ENCODE peak calls at places on chromosomes 7 and 10, in eight cellular contexts. One of them, this sample, is unnamed.

GRCh38 chr7:77519672-77520071 is 17.4 kb upstream of the PTPN12 start:
- DNase-seq in body of pancreas: no peak
- DNase-seq in brain microvascular endothelial cell: no peak
- DNase-seq in MM.1S: no peak
- DNase-seq in bronchial epithelial cell: no peak
- DNase-seq in cardiac muscle cell: no peak
- DNase-seq in GM23248: no peak
- DNase-seq in OCI-LY7: no peak
- DNase-seq in this sample: no peak

GRCh38 chr7:30464231-30464660 is 14.3 kb downstream of the NOD1 start:
- DNase-seq in OCI-LY7: peak; percentile 32
- DNase-seq in body of pancreas: no peak
- DNase-seq in MM.1S: no peak
- DNase-seq in cardiac muscle cell: no peak
- DNase-seq in GM23248: peak; percentile 38
- DNase-seq in bronchial epithelial cell: no peak
- DNase-seq in brain microvascular endothelial cell: no peak
- DNase-seq in this sample: peak; percentile 51

GRCh38 chr7:101179780-101180755 is at the start of gene NAT16:
- DNase-seq in OCI-LY7: no peak
- DNase-seq in cardiac muscle cell: no peak
- DNase-seq in MM.1S: no peak
- DNase-seq in brain microvascular endothelial cell: no peak
- DNase-seq in GM23248: no peak
- DNase-seq in body of pancreas: no peak
- DNase-seq in bronchial epithelial cell: no peak
- DNase-seq in this sample: no peak

GRCh38 chr7:110157631-110158362 is 933.1 kb upstream of the LRRN3 start:
- DNase-seq in bronchial epithelial cell: peak; percentile 38
- DNase-seq in brain microvascular endothelial cell: no peak
- DNase-seq in OCI-LY7: no peak
- DNase-seq in MM.1S: no peak
- DNase-seq in GM23248: no peak
- DNase-seq in body of pancreas: no peak
- DNase-seq in cardiac muscle cell: no peak
- DNase-seq in this sample: no peak

GRCh38 chr10:51389415-51390342 is 309.7 kb downstream of the CSTF2T start:
- DNase-seq in brain microvascular endothelial cell: peak; percentile 91
- DNase-seq in OCI-LY7: peak; percentile 51
- DNase-seq in bronchial epithelial cell: peak; percentile 44
- DNase-seq in MM.1S: peak; percentile 37
- DNase-seq in cardiac muscle cell: peak; percentile 99
- DNase-seq in GM23248: peak; percentile 95
- DNase-seq in body of pancreas: peak; percentile 36
- DNase-seq in this sample: no peak

GRCh38 chr7:108094933-108095710 is 35.0 kb downstream of the LAMB4 start:
- DNase-seq in bronchial epithelial cell: peak; percentile 94
- DNase-seq in cardiac muscle cell: peak; percentile 95
- DNase-seq in body of pancreas: peak; percentile 76
- DNase-seq in GM23248: peak; percentile 95
- DNase-seq in brain microvascular endothelial cell: peak; percentile 89
- DNase-seq in MM.1S: peak; percentile 46
- DNase-seq in OCI-LY7: peak; percentile 8
- DNase-seq in this sample: no peak

GRCh38 chr10:28633750-28634149 is 43.6 kb upstream of the BAMBI start:
- DNase-seq in GM23248: no peak
- DNase-seq in cardiac muscle cell: no peak
- DNase-seq in MM.1S: no peak
- DNase-seq in OCI-LY7: no peak
- DNase-seq in brain microvascular endothelial cell: no peak
- DNase-seq in bronchial epithelial cell: no peak
- DNase-seq in body of pancreas: peak; percentile 22
- DNase-seq in this sample: no peak

GRCh38 chr10:70379581-70380176 is 2.7 kb downstream of the LRRC20 start:
- DNase-seq in cardiac muscle cell: no peak
- DNase-seq in bronchial epithelial cell: no peak
- DNase-seq in MM.1S: peak; percentile 50
- DNase-seq in GM23248: no peak
- DNase-seq in OCI-LY7: no peak
- DNase-seq in body of pancreas: no peak
- DNase-seq in brain microvascular endothelial cell: peak; percentile 6
- DNase-seq in this sample: no peak

GRCh38 chr10:49844775-49845561 is 82.8 kb upstream of the OGDHL start:
- DNase-seq in body of pancreas: no peak
- DNase-seq in MM.1S: no peak
- DNase-seq in cardiac muscle cell: peak; percentile 74
- DNase-seq in OCI-LY7: no peak
- DNase-seq in bronchial epithelial cell: peak; percentile 84
- DNase-seq in GM23248: peak; percentile 55
- DNase-seq in brain microvascular endothelial cell: no peak
- DNase-seq in this sample: no peak

GRCh38 chr7:141550694-141551079 is 523 bp upstream of the AGK start:
- DNase-seq in GM23248: peak; percentile 49
- DNase-seq in body of pancreas: peak; percentile 17
- DNase-seq in bronchial epithelial cell: peak; percentile 4
- DNase-seq in brain microvascular endothelial cell: no peak
- DNase-seq in MM.1S: no peak
- DNase-seq in cardiac muscle cell: no peak
- DNase-seq in OCI-LY7: no peak
- DNase-seq in this sample: no peak

GRCh38 chr7:82507976-82508677 is 64.5 kb upstream of the CACNA2D1 start:
- DNase-seq in GM23248: no peak
- DNase-seq in bronchial epithelial cell: no peak
- DNase-seq in MM.1S: no peak
- DNase-seq in body of pancreas: peak; percentile 52
- DNase-seq in brain microvascular endothelial cell: no peak
- DNase-seq in OCI-LY7: no peak
- DNase-seq in cardiac muscle cell: no peak
- DNase-seq in this sample: no peak

GRCh38 chr10:6119962-6120361 is 31.1 kb downstream of the RBM17 start:
- DNase-seq in brain microvascular endothelial cell: no peak
- DNase-seq in OCI-LY7: no peak
- DNase-seq in bronchial epithelial cell: peak; percentile 49
- DNase-seq in body of pancreas: peak; percentile 48
- DNase-seq in MM.1S: no peak
- DNase-seq in GM23248: no peak
- DNase-seq in cardiac muscle cell: no peak
- DNase-seq in this sample: no peak

GRCh38 chr7:13832346-13832745 is 157.1 kb downstream of the ETV1 start:
- DNase-seq in body of pancreas: no peak
- DNase-seq in GM23248: peak; percentile 27
- DNase-seq in cardiac muscle cell: no peak
- DNase-seq in bronchial epithelial cell: peak; percentile 60
- DNase-seq in MM.1S: no peak
- DNase-seq in brain microvascular endothelial cell: no peak
- DNase-seq in OCI-LY7: no peak
- DNase-seq in this sample: no peak

GRCh38 chr10:49164587-49165188 is 23.5 kb downstream of the TMEM273 start:
- DNase-seq in MM.1S: no peak
- DNase-seq in bronchial epithelial cell: peak; percentile 21
- DNase-seq in cardiac muscle cell: peak; percentile 59
- DNase-seq in brain microvascular endothelial cell: peak; percentile 34
- DNase-seq in OCI-LY7: peak; percentile 92
- DNase-seq in GM23248: peak; percentile 71
- DNase-seq in body of pancreas: no peak
- DNase-seq in this sample: peak; percentile 40

GRCh38 chr10:72834183-72834825 is 59.2 kb upstream of the OIT3 start:
- DNase-seq in body of pancreas: peak; percentile 45
- DNase-seq in OCI-LY7: peak; percentile 60
- DNase-seq in brain microvascular endothelial cell: peak; percentile 55
- DNase-seq in MM.1S: peak; percentile 46
- DNase-seq in GM23248: peak; percentile 83
- DNase-seq in bronchial epithelial cell: peak; percentile 65
- DNase-seq in cardiac muscle cell: peak; percentile 86
- DNase-seq in this sample: peak; percentile 14

GRCh38 chr10:132973903-132974241 is 31.5 kb upstream of the CFAP46 start:
- DNase-seq in GM23248: no peak
- DNase-seq in body of pancreas: peak; percentile 6
- DNase-seq in cardiac muscle cell: no peak
- DNase-seq in MM.1S: no peak
- DNase-seq in bronchial epithelial cell: no peak
- DNase-seq in brain microvascular endothelial cell: no peak
- DNase-seq in OCI-LY7: no peak
- DNase-seq in this sample: no peak

GRCh38 chr10:132977076-132977475 is 34.7 kb upstream of the CFAP46 start:
- DNase-seq in bronchial epithelial cell: no peak
- DNase-seq in cardiac muscle cell: no peak
- DNase-seq in GM23248: no peak
- DNase-seq in body of pancreas: no peak
- DNase-seq in MM.1S: no peak
- DNase-seq in brain microvascular endothelial cell: no peak
- DNase-seq in OCI-LY7: no peak
- DNase-seq in this sample: no peak

GRCh38 chr10:132975976-132976682 is 33.8 kb upstream of the CFAP46 start:
- DNase-seq in cardiac muscle cell: no peak
- DNase-seq in body of pancreas: no peak
- DNase-seq in brain microvascular endothelial cell: no peak
- DNase-seq in MM.1S: no peak
- DNase-seq in GM23248: no peak
- DNase-seq in bronchial epithelial cell: no peak
- DNase-seq in OCI-LY7: no peak
- DNase-seq in this sample: no peak

GRCh38 chr10:132974249-132974796 is 32.0 kb upstream of the CFAP46 start:
- DNase-seq in cardiac muscle cell: no peak
- DNase-seq in brain microvascular endothelial cell: no peak
- DNase-seq in GM23248: no peak
- DNase-seq in body of pancreas: peak; percentile 9
- DNase-seq in bronchial epithelial cell: no peak
- DNase-seq in OCI-LY7: no peak
- DNase-seq in MM.1S: no peak
- DNase-seq in this sample: no peak

DNA sequence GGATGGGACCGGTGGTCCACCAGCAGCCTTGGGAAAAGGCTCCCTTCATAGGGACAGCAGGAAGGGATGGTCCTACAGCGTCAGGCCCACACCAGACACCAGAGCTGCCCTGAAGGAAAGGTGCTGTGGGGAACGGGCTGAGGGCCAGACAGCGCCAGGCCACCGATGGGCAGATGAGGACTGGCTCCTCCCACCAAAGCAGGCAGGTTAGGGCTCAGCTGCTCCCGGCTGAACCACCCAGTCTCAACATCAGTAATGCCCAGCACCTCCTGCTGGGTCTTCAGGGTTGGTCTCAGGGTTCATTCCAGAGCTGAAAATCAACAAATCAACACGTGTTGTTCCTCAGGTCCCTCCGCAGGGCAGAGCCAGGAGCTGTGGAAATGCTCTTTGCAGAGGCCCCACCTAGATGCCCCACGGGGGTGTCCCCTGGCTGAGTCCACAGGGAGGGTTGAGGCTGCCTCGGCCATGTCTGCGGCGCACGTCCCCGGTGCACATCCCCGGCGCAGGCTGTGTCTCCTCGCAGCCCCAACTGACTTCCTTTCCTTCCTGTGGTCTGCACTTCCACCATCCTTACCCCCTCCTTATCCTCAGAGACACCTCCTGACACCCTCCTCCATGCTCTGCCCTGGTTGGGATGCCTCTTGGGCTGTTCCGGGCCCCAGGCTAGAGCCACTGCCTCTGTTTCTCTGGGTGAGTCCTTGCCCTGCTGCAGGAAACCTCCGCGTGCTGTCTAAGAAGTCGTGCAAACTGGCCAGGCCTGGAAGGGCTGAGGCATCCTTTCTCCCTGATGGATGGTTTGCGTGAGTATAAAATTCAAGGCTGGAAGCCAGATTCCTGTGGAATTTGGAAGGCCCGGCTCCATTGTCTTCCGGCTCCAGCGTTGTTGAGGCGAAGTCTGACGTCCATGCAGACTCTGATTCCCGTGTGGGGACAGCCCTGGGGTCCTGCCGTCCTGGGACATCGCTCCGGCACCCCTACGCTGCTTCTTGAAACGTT is 32.8 kb upstream of the CFAP46 start:
- DNase-seq in cardiac muscle cell: peak; percentile 74
- DNase-seq in MM.1S: no peak
- DNase-seq in OCI-LY7: no peak
- DNase-seq in bronchial epithelial cell: no peak
- DNase-seq in brain microvascular endothelial cell: no peak
- DNase-seq in GM23248: peak; percentile 75
- DNase-seq in body of pancreas: peak; percentile 7
- DNase-seq in this sample: no peak
- H3K4me3 ChIP-seq in cardiac muscle cell: no peak overlapping the region
- H3K4me3 ChIP-seq in MM.1S: no peak overlapping the region
- H3K4me3 ChIP-seq in OCI-LY7: no peak overlapping the region
- H3K4me3 ChIP-seq in bronchial epithelial cell: no peak overlapping the region
- H3K4me3 ChIP-seq in brain microvascular endothelial cell: no peak overlapping the region
- H3K4me3 ChIP-seq in GM23248: no peak overlapping the region
- H3K4me3 ChIP-seq in body of pancreas: no peak overlapping the region
- H3K4me3 ChIP-seq in this sample: no peak overlapping the region

GRCh38 chr7:149280151-149280550 is 18.2 kb downstream of the ZNF783 start:
- DNase-seq in body of pancreas: no peak
- DNase-seq in brain microvascular endothelial cell: no peak
- DNase-seq in OCI-LY7: no peak
- DNase-seq in MM.1S: no peak
- DNase-seq in bronchial epithelial cell: no peak
- DNase-seq in GM23248: no peak
- DNase-seq in cardiac muscle cell: no peak
- DNase-seq in this sample: no peak
- H3K4me3 ChIP-seq in body of pancreas: no peak overlapping the region
- H3K4me3 ChIP-seq in brain microvascular endothelial cell: no peak overlapping the region
- H3K4me3 ChIP-seq in OCI-LY7: no peak overlapping the region
- H3K4me3 ChIP-seq in MM.1S: no peak overlapping the region
- H3K4me3 ChIP-seq in bronchial epithelial cell: no peak overlapping the region
- H3K4me3 ChIP-seq in GM23248: no peak overlapping the region
- H3K4me3 ChIP-seq in cardiac muscle cell: no peak overlapping the region
- H3K4me3 ChIP-seq in this sample: no peak overlapping the region

DNA sequence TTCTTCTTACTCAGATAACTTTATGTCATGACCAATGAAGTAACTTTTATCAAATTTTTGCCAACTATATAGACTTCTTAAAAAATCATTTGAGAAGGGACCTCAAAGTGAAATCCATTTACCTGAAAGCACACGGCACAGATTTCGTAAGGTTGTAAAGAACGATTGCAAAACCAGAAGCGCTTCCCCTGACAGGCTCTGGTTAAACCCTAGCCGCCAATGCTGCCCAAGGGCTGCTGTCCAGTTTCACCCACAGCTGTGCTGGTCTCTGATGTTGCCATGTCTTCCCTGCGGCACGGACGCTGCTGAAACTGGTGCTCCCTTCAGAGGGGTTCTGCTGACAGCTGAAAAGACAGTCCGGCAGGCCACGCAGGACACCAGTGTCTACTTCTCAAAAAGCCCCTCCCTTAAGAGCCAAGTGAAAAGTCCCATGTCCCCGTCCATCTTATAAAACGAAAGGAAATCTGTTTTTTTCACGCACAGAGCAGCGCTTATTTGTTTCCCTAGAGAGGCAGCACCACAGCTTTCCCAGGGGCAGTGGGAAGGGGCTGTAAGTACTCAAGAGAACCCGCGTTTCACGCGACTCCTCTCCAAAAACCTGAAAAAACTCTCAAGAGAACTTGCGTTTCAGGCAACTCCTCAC is 32.5 kb downstream of the GNA12 start:
- DNase-seq in bronchial epithelial cell: peak; percentile 58
- DNase-seq in body of pancreas: no peak
- DNase-seq in cardiac muscle cell: peak; percentile 75
- DNase-seq in OCI-LY7: no peak
- DNase-seq in MM.1S: no peak
- DNase-seq in GM23248: no peak
- DNase-seq in brain microvascular endothelial cell: no peak
- DNase-seq in this sample: no peak
- H3K4me3 ChIP-seq in bronchial epithelial cell: peak overlapping the region; percentile 1
- H3K4me3 ChIP-seq in body of pancreas: no peak overlapping the region
- H3K4me3 ChIP-seq in cardiac muscle cell: no peak overlapping the region
- H3K4me3 ChIP-seq in OCI-LY7: no peak overlapping the region
- H3K4me3 ChIP-seq in MM.1S: no peak overlapping the region
- H3K4me3 ChIP-seq in GM23248: no peak overlapping the region
- H3K4me3 ChIP-seq in brain microvascular endothelial cell: no peak overlapping the region
- H3K4me3 ChIP-seq in this sample: no peak overlapping the region

GRCh38 chr7:137873979-137874378 is 27.2 kb upstream of the DGKI start:
- DNase-seq in brain microvascular endothelial cell: no peak
- DNase-seq in MM.1S: no peak
- DNase-seq in bronchial epithelial cell: no peak
- DNase-seq in cardiac muscle cell: no peak
- DNase-seq in body of pancreas: no peak
- DNase-seq in GM23248: no peak
- DNase-seq in OCI-LY7: no peak
- DNase-seq in this sample: no peak
- H3K4me3 ChIP-seq in brain microvascular endothelial cell: no peak overlapping the region
- H3K4me3 ChIP-seq in MM.1S: no peak overlapping the region
- H3K4me3 ChIP-seq in bronchial epithelial cell: no peak overlapping the region
- H3K4me3 ChIP-seq in cardiac muscle cell: no peak overlapping the region
- H3K4me3 ChIP-seq in body of pancreas: no peak overlapping the region
- H3K4me3 ChIP-seq in GM23248: no peak overlapping the region
- H3K4me3 ChIP-seq in OCI-LY7: no peak overlapping the region
- H3K4me3 ChIP-seq in this sample: no peak overlapping the region